ENCODE peak calls at places on chromosome 16, in five cellular contexts. L is right cardiac atrium, X is stomach, U is substantia nigra, Y is fibroblast of lung. V is an unnamed sample.

GRCh38 chr16:71499775-71500364 is 10.7 kb upstream of the ZNF19 start:
- DNase-seq in L (no peak), X (no peak), U (no peak), Y (peak), V (no peak)

GRCh38 chr16:10926094-10926493 is 16.2 kb downstream of the DEXI start:
- DNase-seq in L (no peak), X (no peak), U (no peak), Y (no peak), V (no peak)

GRCh38 chr16:80208015-80208414 is 332.8 kb upstream of the DYNLRB2 start:
- DNase-seq in L (no peak), X (no peak), U (no peak), Y (no peak), V (peak)

GRCh38 chr16:30659507-30660423 is 1.5 kb downstream of the FBRS start:
- DNase-seq in L (peak), X (no peak), U (no peak), Y (peak), V (no peak)

GRCh38 chr16:84532299-84532724 is 27.9 kb upstream of the MEAK7 start:
- DNase-seq in L (peak), X (no peak), U (no peak), Y (peak), V (no peak)

GRCh38 chr16:51049678-51050378 is 101.2 kb downstream of the SALL1 start:
- DNase-seq in L (no peak), X (no peak), U (no peak), Y (no peak), V (no peak)

GRCh38 chr16:80759419-80760162 is 44.8 kb downstream of the CDYL2 start:
- DNase-seq in L (no peak), X (no peak), U (no peak), Y (no peak), V (no peak)

GRCh38 chr16:22311520-22311919 is 14.3 kb downstream of the POLR3E start:
- DNase-seq in L (no peak), X (no peak), U (no peak), Y (no peak), V (no peak)

GRCh38 chr16:70750893-70751467 is 50.0 kb downstream of the VAC14 start:
- DNase-seq in L (peak), X (peak), U (no peak), Y (peak), V (no peak)

GRCh38 chr16:67349172-67349571 is 22.6 kb downstream of the LRRC36 start:
- DNase-seq in L (no peak), X (no peak), U (no peak), Y (peak), V (no peak)

GRCh38 chr16:75262104-75262799 is 10.8 kb upstream of the BCAR1 start:
- DNase-seq in L (no peak), X (peak), U (no peak), Y (no peak), V (no peak)

GRCh38 chr16:2879854-2880508 is 3.0 kb upstream of the FLYWCH2 start:
- DNase-seq in L (no peak), X (no peak), U (no peak), Y (no peak), V (no peak)

GRCh38 chr16:68367034-68367433 is 56.2 kb downstream of the PRMT7 start:
- DNase-seq in L (no peak), X (peak), U (peak), Y (no peak), V (no peak)

GRCh38 chr16:57565461-57565860 is 23.0 kb downstream of the ADGRG5 start:
- DNase-seq in L (no peak), X (no peak), U (no peak), Y (no peak), V (no peak)

GRCh38 chr16:46857261-46857962 is 26.4 kb upstream of the C16orf87 start:
- DNase-seq in L (no peak), X (no peak), U (peak), Y (peak), V (no peak)

GRCh38 chr16:78425957-78426590 is 326.6 kb downstream of the WWOX start:
- DNase-seq in L (no peak), X (no peak), U (no peak), Y (no peak), V (no peak)

GRCh38 chr16:26731729-26732128 is 335.0 kb upstream of the C16orf82 start:
- DNase-seq in L (no peak), X (no peak), U (no peak), Y (no peak), V (no peak)

GRCh38 chr16:58727796-58728568 is 6.1 kb downstream of the GOT2 start:
- DNase-seq in L (no peak), X (no peak), U (no peak), Y (no peak), V (no peak)

GRCh38 chr16:67030221-67030962 is 1.4 kb downstream of the CBFB start:
- DNase-seq in L (no peak), X (no peak), U (no peak), Y (no peak), V (no peak)

GRCh38 chr16:58615280-58615679 is 14.3 kb downstream of the CNOT1 start:
- DNase-seq in L (no peak), X (no peak), U (no peak), Y (no peak), V (no peak)

GRCh38 chr16:3101018-3101840 is 2.1 kb upstream of the ZSCAN10 start:
- DNase-seq in L (no peak), X (no peak), U (no peak), Y (no peak), V (no peak)

GRCh38 chr16:13093676-13094075 is 192.3 kb downstream of the SHISA9 start:
- DNase-seq in L (no peak), X (no peak), U (no peak), Y (no peak), V (no peak)

GRCh38 chr16:58176608-58177346 is 21.1 kb downstream of the CSNK2A2 start:
- DNase-seq in L (no peak), X (no peak), U (no peak), Y (no peak), V (no peak)

GRCh38 chr16:81552743-81553079 is 108.1 kb downstream of the CMIP start:
- DNase-seq in L (no peak), X (no peak), U (no peak), Y (no peak), V (no peak)

GRCh38 chr16:66925322-66925840 is at the start of gene RRAD:
- DNase-seq in L (peak), X (no peak), U (peak), Y (peak), V (no peak)

GRCh38 chr16:8998114-8998513 is 34.4 kb upstream of the USP7 start:
- DNase-seq in L (no peak), X (no peak), U (no peak), Y (peak), V (peak)

GRCh38 chr16:75099738-75100615 is 16.6 kb downstream of the LDHD start:
- DNase-seq in L (no peak), X (no peak), U (no peak), Y (no peak), V (no peak)

DNA sequence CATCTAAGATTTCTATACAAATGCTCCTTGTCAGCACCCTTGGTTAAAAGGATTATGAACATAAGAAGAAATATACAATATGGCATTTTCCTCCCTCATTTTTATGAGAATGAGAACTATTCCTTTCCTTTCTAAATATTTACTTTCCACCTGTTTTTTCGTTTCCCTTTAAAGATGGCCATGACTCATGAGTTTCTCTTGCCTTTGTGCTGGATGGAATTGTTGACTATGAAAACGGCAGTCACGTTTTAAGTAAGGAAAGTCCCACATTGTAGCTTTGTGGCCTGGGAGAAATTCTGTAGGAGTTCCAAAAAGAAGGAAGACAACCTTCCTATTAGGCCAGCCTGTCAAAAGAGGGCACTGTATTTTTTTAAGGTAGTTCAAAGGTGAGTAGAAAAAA is 276.5 kb downstream of the FOXL1 start:
- DNase-seq in L (no peak), X (no peak), U (no peak), Y (peak), V (no peak)
- H3K27ac ChIP-seq in L (no peak), X (no peak), U (no peak), Y (no peak), V (no peak)

DNA sequence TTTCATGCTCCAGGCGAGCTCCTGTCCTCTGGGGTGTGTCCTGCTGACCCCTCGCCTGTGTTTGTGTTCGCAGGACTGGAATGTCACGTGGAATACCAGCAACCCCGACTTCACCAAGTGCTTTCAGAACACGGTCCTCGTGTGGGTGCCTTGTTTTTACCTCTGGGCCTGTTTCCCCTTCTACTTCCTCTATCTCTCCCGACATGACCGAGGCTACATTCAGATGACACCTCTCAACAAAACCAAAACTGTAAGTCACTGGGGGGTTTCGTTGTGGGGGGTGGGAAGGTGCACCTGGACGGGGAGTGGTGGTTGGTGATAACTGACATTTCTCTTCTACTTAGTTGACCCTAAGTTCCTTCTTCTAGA is 58.3 kb downstream of the ABCC1 start:
- DNase-seq in L (no peak), X (no peak), U (no peak), Y (no peak), V (no peak)
- H3K27ac ChIP-seq in L (no peak), X (peak), U (no peak), Y (no peak), V (no peak)

GRCh38 chr16:20884240-20884556 is 16.0 kb downstream of the DCUN1D3 start:
- DNase-seq in L (no peak), X (no peak), U (no peak), Y (peak), V (no peak)
- H3K27ac ChIP-seq in L (no peak), X (peak), U (no peak), Y (no peak), V (no peak)

DNA sequence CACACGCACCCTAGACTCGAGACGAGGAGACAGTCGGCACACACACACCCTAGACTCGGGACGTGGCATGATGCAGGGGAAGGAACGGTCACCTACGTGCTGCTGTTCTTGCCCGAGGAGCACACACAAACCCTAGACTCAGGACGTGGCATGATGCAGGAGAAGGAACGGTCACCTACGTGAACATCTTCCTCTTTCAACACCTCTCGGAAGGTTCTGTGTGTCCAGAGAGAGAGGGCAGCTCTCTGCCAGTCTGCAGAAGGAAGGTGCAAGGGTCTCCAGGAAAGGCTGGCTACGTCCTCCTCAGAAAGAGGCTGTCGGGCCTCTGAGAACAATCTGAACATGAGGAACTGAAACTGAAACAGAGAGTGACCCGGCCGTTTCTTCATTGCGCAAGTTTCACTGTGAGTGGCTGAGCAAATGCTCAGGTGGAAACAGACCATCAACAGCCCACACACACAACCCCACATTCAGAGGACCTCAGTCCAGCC is 43.4 kb downstream of the ZNF276 start:
- DNase-seq in L (no peak), X (peak), U (peak), Y (no peak), V (no peak)
- H3K27ac ChIP-seq in L (no peak), X (peak), U (no peak), Y (peak), V (no peak)